ENCODE peak calls at places on chromosomes 12 and 14, in six cellular contexts. One of them, this sample, is unnamed.

GRCh38 chr14:56858422-56858821 is 48.1 kb upstream of the OTX2 start:
- DNase-seq in WTC11: no peak
- DNase-seq in A172: no peak
- DNase-seq in T-helper 9 cell: no peak
- DNase-seq in NCI-H2029: no peak
- DNase-seq in foreskin fibroblast: no peak
- DNase-seq in this sample: no peak

GRCh38 chr12:6434205-6435180 is 10.3 kb upstream of the CD27 start:
- DNase-seq in foreskin fibroblast: no peak
- DNase-seq in T-helper 9 cell: no peak
- DNase-seq in A172: no peak
- DNase-seq in WTC11: no peak
- DNase-seq in NCI-H2029: no peak
- DNase-seq in this sample: no peak

GRCh38 chr14:46734287-46734686 is 82.7 kb upstream of the RPL10L start:
- DNase-seq in T-helper 9 cell: no peak
- DNase-seq in NCI-H2029: no peak
- DNase-seq in foreskin fibroblast: no peak
- DNase-seq in WTC11: no peak
- DNase-seq in A172: no peak
- DNase-seq in this sample: no peak

GRCh38 chr12:27285395-27285794 is 41.3 kb downstream of the STK38L start:
- DNase-seq in WTC11: no peak
- DNase-seq in NCI-H2029: no peak
- DNase-seq in T-helper 9 cell: no peak
- DNase-seq in A172: peak
- DNase-seq in foreskin fibroblast: no peak
- DNase-seq in this sample: no peak

GRCh38 chr12:124422570-124423523 is 128.0 kb downstream of the RFLNA start:
- DNase-seq in A172: peak
- DNase-seq in NCI-H2029: peak
- DNase-seq in foreskin fibroblast: peak
- DNase-seq in T-helper 9 cell: no peak
- DNase-seq in WTC11: no peak
- DNase-seq in this sample: no peak

GRCh38 chr12:62021808-62022207 is 238.4 kb upstream of the USP15 start:
- DNase-seq in WTC11: no peak
- DNase-seq in NCI-H2029: no peak
- DNase-seq in T-helper 9 cell: no peak
- DNase-seq in A172: no peak
- DNase-seq in foreskin fibroblast: no peak
- DNase-seq in this sample: no peak

GRCh38 chr14:51293149-51293925 is 53.3 kb downstream of the TMX1 start:
- DNase-seq in NCI-H2029: no peak
- DNase-seq in foreskin fibroblast: peak
- DNase-seq in WTC11: no peak
- DNase-seq in T-helper 9 cell: no peak
- DNase-seq in A172: peak
- DNase-seq in this sample: no peak

GRCh38 chr12:86948851-86949250 is 692.7 kb upstream of the MGAT4C start:
- DNase-seq in T-helper 9 cell: no peak
- DNase-seq in WTC11: no peak
- DNase-seq in NCI-H2029: no peak
- DNase-seq in foreskin fibroblast: no peak
- DNase-seq in A172: no peak
- DNase-seq in this sample: no peak

GRCh38 chr12:46676797-46677520 is 148.8 kb downstream of the SLC38A4 start:
- DNase-seq in WTC11: no peak
- DNase-seq in foreskin fibroblast: peak
- DNase-seq in T-helper 9 cell: no peak
- DNase-seq in A172: no peak
- DNase-seq in NCI-H2029: no peak
- DNase-seq in this sample: no peak

GRCh38 chr12:53868516-53868986 is 70.1 kb upstream of the HOXC13 start:
- DNase-seq in foreskin fibroblast: no peak
- DNase-seq in A172: no peak
- DNase-seq in NCI-H2029: no peak
- DNase-seq in WTC11: no peak
- DNase-seq in T-helper 9 cell: no peak
- DNase-seq in this sample: no peak

GRCh38 chr12:90062799-90063198 is 354.2 kb upstream of the ATP2B1 start:
- DNase-seq in T-helper 9 cell: no peak
- DNase-seq in foreskin fibroblast: no peak
- DNase-seq in A172: peak
- DNase-seq in WTC11: no peak
- DNase-seq in NCI-H2029: no peak
- DNase-seq in this sample: no peak

GRCh38 chr14:66104486-66104885 is 381.7 kb upstream of the CCDC196 start:
- DNase-seq in A172: no peak
- DNase-seq in WTC11: peak
- DNase-seq in NCI-H2029: no peak
- DNase-seq in T-helper 9 cell: no peak
- DNase-seq in foreskin fibroblast: no peak
- DNase-seq in this sample: no peak

GRCh38 chr12:113007166-113007565 is 28.8 kb downstream of the OAS2 start:
- DNase-seq in T-helper 9 cell: no peak
- DNase-seq in WTC11: no peak
- DNase-seq in foreskin fibroblast: peak
- DNase-seq in A172: peak
- DNase-seq in NCI-H2029: no peak
- DNase-seq in this sample: no peak

GRCh38 chr14:56081139-56081538 is 37.1 kb upstream of the PELI2 start:
- DNase-seq in A172: no peak
- DNase-seq in T-helper 9 cell: no peak
- DNase-seq in foreskin fibroblast: peak
- DNase-seq in NCI-H2029: no peak
- DNase-seq in WTC11: no peak
- DNase-seq in this sample: no peak

GRCh38 chr12:31353730-31354708 is 28.1 kb upstream of the SINHCAF start:
- DNase-seq in NCI-H2029: no peak
- DNase-seq in A172: peak
- DNase-seq in T-helper 9 cell: no peak
- DNase-seq in WTC11: no peak
- DNase-seq in foreskin fibroblast: peak
- DNase-seq in this sample: no peak

GRCh38 chr12:52060498-52061177 is 9.1 kb upstream of the ATG101 start:
- DNase-seq in A172: no peak
- DNase-seq in foreskin fibroblast: no peak
- DNase-seq in WTC11: no peak
- DNase-seq in T-helper 9 cell: no peak
- DNase-seq in NCI-H2029: no peak
- DNase-seq in this sample: no peak

GRCh38 chr12:106956048-106956935 is 585 bp downstream of the TMEM263 start:
- DNase-seq in WTC11: peak
- DNase-seq in NCI-H2029: peak
- DNase-seq in A172: peak
- DNase-seq in T-helper 9 cell: peak
- DNase-seq in foreskin fibroblast: peak
- DNase-seq in this sample: peak

GRCh38 chr14:68293404-68293803 is 473.8 kb downstream of the RAD51B start:
- DNase-seq in A172: no peak
- DNase-seq in WTC11: no peak
- DNase-seq in NCI-H2029: no peak
- DNase-seq in T-helper 9 cell: no peak
- DNase-seq in foreskin fibroblast: no peak
- DNase-seq in this sample: no peak

GRCh38 chr14:102949062-102949800 is 26.8 kb downstream of the AMN start:
- DNase-seq in foreskin fibroblast: peak
- DNase-seq in NCI-H2029: peak
- DNase-seq in T-helper 9 cell: no peak
- DNase-seq in A172: no peak
- DNase-seq in WTC11: no peak
- DNase-seq in this sample: no peak